ENCODE peak calls at places on chromosome 16, in six cellular contexts. I is HT1080; G is activated CD8-positive, alpha-beta memory T cell treated with anti-CD3 and anti-CD28 coated beads for 1 hour; C is thyroid gland; V is kidney tubule cell; L is endothelial cell. P is an unnamed sample.

GRCh38 chr16:86462334-86463084 is 47.8 kb upstream of the FOXF1 start:
- DNase-seq in I (peak; percentile 31), L (no peak), V (no peak), G (no peak), C (no peak), P (no peak)

GRCh38 chr16:68909099-68909733 is 65.9 kb downstream of the TANGO6 start:
- DNase-seq in C (no peak), L (no peak), I (no peak), V (no peak), G (no peak), P (no peak)

GRCh38 chr16:68289621-68290329 is 21.0 kb downstream of the SLC7A6OS start:
- DNase-seq in G (peak; percentile 35), I (no peak), C (no peak), L (no peak), V (no peak), P (no peak)

GRCh38 chr16:86073763-86074493 is 175.0 kb downstream of the IRF8 start:
- DNase-seq in I (no peak), G (no peak), V (no peak), C (no peak), L (no peak), P (no peak)

GRCh38 chr16:54266363-54266955 is 20.1 kb downstream of the IRX3 start:
- DNase-seq in V (no peak), I (no peak), L (no peak), G (no peak), C (no peak), P (no peak)

GRCh38 chr16:5032748-5033167 is 977 bp downstream of the NAGPA start:
- DNase-seq in G (no peak), I (no peak), L (no peak), C (no peak), V (peak; percentile 30), P (no peak)

GRCh38 chr16:67833418-67834241 is 8.5 kb upstream of the THAP11 start:
- DNase-seq in V (peak; percentile 86), G (peak; percentile 87), I (peak; percentile 82), L (peak; percentile 93), C (peak; percentile 92), P (peak; percentile 75)

GRCh38 chr16:28974007-28974436 is 556 bp upstream of the SPNS1 start:
- DNase-seq in V (peak; percentile 74), L (peak; percentile 76), I (peak; percentile 73), C (peak; percentile 21), G (no peak), P (peak; percentile 44)

GRCh38 chr16:13873835-13874438 is 46.0 kb upstream of the ERCC4 start:
- DNase-seq in C (no peak), L (peak; percentile 44), I (peak; percentile 25), V (peak; percentile 41), G (no peak), P (no peak)

GRCh38 chr16:75320435-75320834 is 69.0 kb upstream of the BCAR1 start:
- DNase-seq in L (no peak), I (no peak), C (peak; percentile 62), V (no peak), G (no peak), P (peak; percentile 64)

GRCh38 chr16:85197611-85198566 is 85.6 kb upstream of the CIBAR2 start:
- DNase-seq in G (no peak), V (no peak), L (no peak), I (no peak), C (no peak), P (no peak)

GRCh38 chr16:180101-180920 is at the start of gene HBQ1:
- DNase-seq in L (peak; percentile 85), G (peak; percentile 19), C (peak; percentile 12), I (no peak), V (peak; percentile 17), P (no peak)

GRCh38 chr16:3857189-3858013 is 23.1 kb downstream of the CREBBP start:
- DNase-seq in I (no peak), V (peak; percentile 30), G (no peak), L (no peak), C (no peak), P (no peak)

GRCh38 chr16:89360760-89361435 is 129.5 kb downstream of the ANKRD11 start:
- DNase-seq in I (no peak), L (no peak), C (peak; percentile 91), G (peak; percentile 57), V (peak; percentile 41), P (no peak)

GRCh38 chr16:55992551-55992950 is 117.4 kb upstream of the CES5A start:
- DNase-seq in G (no peak), L (no peak), V (no peak), C (no peak), I (no peak), P (no peak)

GRCh38 chr16:9258423-9259051 is 167.1 kb downstream of the HAPSTR1 start:
- DNase-seq in C (peak; percentile 32), I (peak; percentile 18), V (peak; percentile 37), L (peak; percentile 56), G (no peak), P (no peak)

GRCh38 chr16:27318399-27319256 is 4.9 kb downstream of the IL4R start:
- DNase-seq in C (peak; percentile 51), G (no peak), I (no peak), L (peak; percentile 24), V (peak; percentile 38), P (no peak)

GRCh38 chr16:66188786-66189725 is 177.4 kb upstream of the CDH5 start:
- DNase-seq in V (no peak), G (no peak), I (no peak), C (no peak), L (no peak), P (no peak)

GRCh38 chr16:85306071-85306792 is 194.0 kb upstream of the CIBAR2 start:
- DNase-seq in G (peak; percentile 52), V (peak; percentile 89), C (peak; percentile 99), I (peak; percentile 82), L (no peak), P (peak; percentile 51)

GRCh38 chr16:78437352-78437968 is 338.0 kb downstream of the WWOX start:
- DNase-seq in L (peak; percentile 53), I (no peak), C (peak; percentile 44), G (peak; percentile 8), V (peak; percentile 28), P (no peak)

GRCh38 chr16:10989494-10989893 is 45.1 kb downstream of the CLEC16A start:
- DNase-seq in L (no peak), C (no peak), I (no peak), G (no peak), V (peak; percentile 23), P (no peak)

GRCh38 chr16:30570621-30571443 is 682 bp downstream of the ZNF688 start:
- DNase-seq in C (peak; percentile 34), V (peak; percentile 29), G (no peak), I (no peak), L (peak; percentile 49), P (no peak)

GRCh38 chr16:15672514-15673167 is 22.6 kb downstream of the NDE1 start:
- DNase-seq in C (peak; percentile 56), L (no peak), V (peak; percentile 39), G (peak; percentile 42), I (peak; percentile 99), P (peak; percentile 86)

GRCh38 chr16:88999457-89000206 is 22.6 kb upstream of the CBFA2T3 start:
- DNase-seq in V (no peak), G (no peak), C (no peak), I (no peak), L (no peak), P (no peak)

GRCh38 chr16:87006021-87006420 is 311.2 kb downstream of the C16orf95 start:
- DNase-seq in I (no peak), G (no peak), V (no peak), C (no peak), L (no peak), P (no peak)

P was measured in RCC 7860.